ENCODE peak calls at places on chromosomes 11 and 22, in eight cellular contexts. S is body of pancreas, O is HEK293T, W is mucosa of descending colon, Y is RPMI7951, N is NCI-H510A, X is AG10803, Z is choroid plexus epithelial cell. J is an unnamed sample.

GRCh38 chr11:107713009-107713408 is 1.2 kb upstream of the SLN start:
- DNase-seq in S (no peak), O (no peak), W (no peak), Y (no peak), N (no peak), X (no peak), Z (no peak), J (no peak)

GRCh38 chr11:31958086-31958735 is 132.7 kb upstream of the RCN1 start:
- DNase-seq in S (peak), O (peak), W (no peak), Y (peak), N (no peak), X (peak), Z (peak), J (peak)

GRCh38 chr11:1640076-1640946 is 10.7 kb downstream of the KRTAP5-5 start:
- DNase-seq in S (peak), O (peak), W (no peak), Y (no peak), N (no peak), X (no peak), Z (peak), J (no peak)

GRCh38 chr11:103051986-103052385 is 40.0 kb downstream of the DCUN1D5 start:
- DNase-seq in S (no peak), O (no peak), W (no peak), Y (no peak), N (no peak), X (peak), Z (peak), J (no peak)

GRCh38 chr11:16000065-16000464 is 356.3 kb downstream of the SOX6 start:
- DNase-seq in S (no peak), O (no peak), W (no peak), Y (peak), N (no peak), X (peak), Z (peak), J (no peak)

GRCh38 chr11:46491661-46492331 is 100.2 kb upstream of the CHRM4 start:
- DNase-seq in S (no peak), O (no peak), W (no peak), Y (no peak), N (no peak), X (peak), Z (peak), J (no peak)

GRCh38 chr11:38543311-38543710 is 1945.3 kb upstream of the RAG2 start:
- DNase-seq in S (no peak), O (no peak), W (no peak), Y (no peak), N (no peak), X (no peak), Z (peak), J (no peak)

GRCh38 chr22:27885977-27886842 is 32.8 kb downstream of the PITPNB start:
- DNase-seq in S (peak), O (peak), W (no peak), Y (peak), N (no peak), X (peak), Z (peak), J (peak)

GRCh38 chr11:129544691-129545090 is 169.0 kb downstream of the BARX2 start:
- DNase-seq in S (no peak), O (no peak), W (no peak), Y (no peak), N (no peak), X (no peak), Z (no peak), J (no peak)

GRCh38 chr11:36164522-36165250 is 124.5 kb downstream of the COMMD9 start:
- DNase-seq in S (no peak), O (no peak), W (no peak), Y (peak), N (no peak), X (no peak), Z (peak), J (no peak)

GRCh38 chr11:83724704-83725114 is 438.5 kb upstream of the CCDC90B start:
- DNase-seq in S (peak), O (no peak), W (no peak), Y (peak), N (peak), X (peak), Z (peak), J (peak)

GRCh38 chr22:46414704-46415103 is 79.2 kb downstream of the TRMU start:
- DNase-seq in S (no peak), O (no peak), W (no peak), Y (no peak), N (no peak), X (no peak), Z (no peak), J (no peak)

GRCh38 chr11:116535954-116536353 is 236.8 kb downstream of the BUD13 start:
- DNase-seq in S (no peak), O (no peak), W (no peak), Y (no peak), N (no peak), X (no peak), Z (no peak), J (no peak)

GRCh38 chr11:102560555-102561011 is 30.0 kb upstream of the MMP7 start:
- DNase-seq in S (no peak), O (no peak), W (no peak), Y (peak), N (no peak), X (peak), Z (peak), J (peak)

GRCh38 chr11:1228921-1229451 is 6.1 kb downstream of the MUC5B start:
- DNase-seq in S (peak), O (no peak), W (no peak), Y (no peak), N (no peak), X (no peak), Z (no peak), J (no peak)

GRCh38 chr22:36379593-36380361 is 8.0 kb downstream of the MYH9 start:
- DNase-seq in S (no peak), O (no peak), W (peak), Y (peak), N (no peak), X (no peak), Z (peak), J (no peak)

GRCh38 chr11:2929880-2930704 is 872 bp upstream of the PHLDA2 start:
- DNase-seq in S (peak), O (peak), W (peak), Y (peak), N (no peak), X (peak), Z (peak), J (no peak)

GRCh38 chr11:22829231-22830081 is at the start of gene SVIP:
- DNase-seq in S (peak), O (peak), W (peak), Y (peak), N (peak), X (peak), Z (peak), J (peak)

GRCh38 chr11:128318856-128319474 is 268.4 kb downstream of the ETS1 start:
- DNase-seq in S (no peak), O (no peak), W (no peak), Y (no peak), N (no peak), X (no peak), Z (peak), J (no peak)

GRCh38 chr11:119497717-119498116 is 74.7 kb upstream of the THY1 start:
- DNase-seq in S (no peak), O (no peak), W (no peak), Y (no peak), N (no peak), X (no peak), Z (no peak), J (no peak)

GRCh38 chr11:75174781-75175370 is 24.0 kb downstream of the SLCO2B1 start:
- DNase-seq in S (no peak), O (no peak), W (peak), Y (no peak), N (no peak), X (peak), Z (peak), J (peak)

GRCh38 chr11:114379394-114380069 is 20.8 kb downstream of the C11orf71 start:
- DNase-seq in S (no peak), O (no peak), W (no peak), Y (peak), N (no peak), X (no peak), Z (no peak), J (no peak)

GRCh38 chr11:67033661-67034166 is 10.8 kb downstream of the SYT12 start:
- DNase-seq in S (no peak), O (no peak), W (no peak), Y (peak), N (no peak), X (peak), Z (peak), J (no peak)

GRCh38 chr11:20353829-20354434 is 9.6 kb upstream of the HTATIP2 start:
- DNase-seq in S (peak), O (peak), W (no peak), Y (peak), N (no peak), X (peak), Z (peak), J (peak)

GRCh38 chr11:10844364-10844763 is 13.5 kb downstream of the ZBED5 start:
- DNase-seq in S (no peak), O (no peak), W (no peak), Y (no peak), N (no peak), X (peak), Z (no peak), J (no peak)

GRCh38 chr22:39368402-39368801 is 18.6 kb downstream of the SYNGR1 start:
- DNase-seq in S (no peak), O (no peak), W (no peak), Y (no peak), N (no peak), X (no peak), Z (no peak), J (no peak)

GRCh38 chr11:74726547-74727182 is 4.6 kb downstream of the CHRDL2 start:
- DNase-seq in S (peak), O (peak), W (peak), Y (peak), N (peak), X (peak), Z (peak), J (peak)

GRCh38 chr22:22031183-22031560 is 48.6 kb upstream of the TOP3B start:
- DNase-seq in S (no peak), O (no peak), W (no peak), Y (no peak), N (no peak), X (no peak), Z (no peak), J (no peak)

GRCh38 chr11:115905331-115905730 is 401.1 kb upstream of the CADM1 start:
- DNase-seq in S (no peak), O (no peak), W (no peak), Y (no peak), N (no peak), X (no peak), Z (no peak), J (no peak)

GRCh38 chr11:92111291-92111690 is 113.3 kb upstream of the FAT3 start:
- DNase-seq in S (no peak), O (no peak), W (no peak), Y (no peak), N (no peak), X (no peak), Z (no peak), J (no peak)

GRCh38 chr11:105589346-105589745 is 20.5 kb upstream of the GRIA4 start:
- DNase-seq in S (no peak), O (no peak), W (no peak), Y (no peak), N (no peak), X (no peak), Z (peak), J (no peak)

GRCh38 chr11:9774591-9775392 is 110.9 kb downstream of the SWAP70 start:
- DNase-seq in S (no peak), O (no peak), W (no peak), Y (peak), N (no peak), X (peak), Z (peak), J (peak)

GRCh38 chr22:47082505-47082904 is 320.1 kb downstream of the TBC1D22A start:
- DNase-seq in S (no peak), O (no peak), W (no peak), Y (no peak), N (no peak), X (no peak), Z (no peak), J (no peak)

GRCh38 chr11:15699978-15700377 is 585.3 kb downstream of the INSC start:
- DNase-seq in S (no peak), O (no peak), W (no peak), Y (no peak), N (no peak), X (no peak), Z (no peak), J (no peak)

GRCh38 chr11:18527512-18527911 is 770 bp upstream of the TSG101 start:
- DNase-seq in S (no peak), O (peak), W (no peak), Y (peak), N (no peak), X (peak), Z (peak), J (no peak)

GRCh38 chr11:2315395-2316168 is 13.8 kb downstream of the TSPAN32 start:
- DNase-seq in S (no peak), O (no peak), W (peak), Y (no peak), N (no peak), X (no peak), Z (no peak), J (no peak)

GRCh38 chr22:19430890-19431541 is 517 bp downstream of the HIRA start:
- DNase-seq in S (peak), O (peak), W (peak), Y (peak), N (no peak), X (peak), Z (peak), J (peak)

GRCh38 chr11:32830413-32830738 is 649 bp downstream of the PRRG4 start:
- DNase-seq in S (peak), O (peak), W (no peak), Y (peak), N (no peak), X (no peak), Z (peak), J (no peak)